ENCODE peak calls at places on chromosomes 7 and 10, in five cellular contexts. W is NCI-H446 treated with DMSO at 0.1 percent for 48 hours, X is non-pigmented ciliary epithelial cell, O is endothelial cell, J is Caco-2. S is an unnamed sample.

GRCh38 chr10:28981007-28981406 is 303.7 kb downstream of the BAMBI start:
- DNase-seq in O (no peak), W (no peak), X (no peak), J (no peak), S (peak; percentile 2)

GRCh38 chr7:132275811-132276210 is 300.5 kb downstream of the PLXNA4 start:
- DNase-seq in O (no peak), W (no peak), J (no peak), X (no peak), S (no peak)

GRCh38 chr7:40873248-40873647 is 738.4 kb downstream of the SUGCT start:
- DNase-seq in X (no peak), J (no peak), O (no peak), W (no peak), S (no peak)

GRCh38 chr7:94382746-94383145 is 11.9 kb upstream of the COL1A2 start:
- DNase-seq in W (no peak), J (no peak), O (no peak), X (no peak), S (no peak)

GRCh38 chr10:84076540-84077195 is 62.6 kb upstream of the GHITM start:
- DNase-seq in W (no peak), X (no peak), O (peak; percentile 12), J (no peak), S (peak; percentile 63)

GRCh38 chr7:26348987-26349809 is 57.5 kb downstream of the SNX10 start:
- DNase-seq in W (peak; percentile 61), J (no peak), O (no peak), X (no peak), S (no peak)

GRCh38 chr7:128081351-128081750 is 50.1 kb upstream of the LRRC4 start:
- DNase-seq in X (no peak), W (no peak), O (no peak), J (no peak), S (no peak)

GRCh38 chr7:107708956-107709355 is 35.0 kb upstream of the CBLL1 start:
- DNase-seq in J (no peak), W (no peak), X (no peak), O (no peak), S (no peak)

GRCh38 chr7:875476-876076 is 778 bp upstream of the GET4 start:
- DNase-seq in X (no peak), O (no peak), W (no peak), J (no peak), S (no peak)

GRCh38 chr7:124429923-124430322 is 335.7 kb downstream of the GPR37 start:
- DNase-seq in J (no peak), O (no peak), X (no peak), W (no peak), S (no peak)

GRCh38 chr10:12839349-12839927 is 162.1 kb downstream of the CCDC3 start:
- DNase-seq in O (no peak), J (no peak), W (no peak), X (no peak), S (no peak)

GRCh38 chr10:70956029-70956759 is 67.8 kb upstream of the PCBD1 start:
- DNase-seq in W (no peak), J (peak; percentile 72), X (no peak), O (peak; percentile 37), S (peak; percentile 2)

GRCh38 chr7:904847-905246 is 28.5 kb downstream of the GET4 start:
- DNase-seq in X (no peak), W (no peak), J (no peak), O (no peak), S (no peak)

GRCh38 chr10:84452006-84452405 is 123.6 kb downstream of the CCSER2 start:
- DNase-seq in O (no peak), X (no peak), J (no peak), W (no peak), S (no peak)

GRCh38 chr10:91712315-91712714 is 79.4 kb upstream of the PPP1R3C start:
- DNase-seq in X (no peak), O (no peak), W (no peak), J (no peak), S (peak; percentile 3)

GRCh38 chr10:118332247-118332646 is 9.9 kb downstream of the FAM204A start:
- DNase-seq in J (no peak), W (no peak), X (no peak), O (no peak), S (peak; percentile 9)

GRCh38 chr10:87750001-87750651 is 67.9 kb downstream of the ATAD1 start:
- DNase-seq in J (no peak), X (no peak), O (no peak), W (no peak), S (no peak)

GRCh38 chr10:98433881-98434732 is 12.6 kb downstream of the HPS1 start:
- DNase-seq in W (no peak), X (peak; percentile 48), O (no peak), J (no peak), S (no peak)

GRCh38 chr7:23267357-23267756 is 20.8 kb downstream of the GPNMB start:
- DNase-seq in O (no peak), X (no peak), J (no peak), W (no peak), S (no peak)

GRCh38 chr10:119330342-119330741 is 123.0 kb downstream of the GRK5 start:
- DNase-seq in X (no peak), O (no peak), W (no peak), J (no peak), S (no peak)

GRCh38 chr7:47771990-47772360 is 176.3 kb downstream of the PKD1L1 start:
- DNase-seq in W (no peak), J (no peak), O (no peak), X (no peak), S (no peak)

GRCh38 chr7:47557317-47557985 is 24.5 kb downstream of the TNS3 start:
- DNase-seq in O (no peak), W (no peak), X (no peak), J (no peak), S (no peak)

GRCh38 chr10:13271552-13272163 is 28.2 kb downstream of the PHYH start:
- DNase-seq in W (no peak), O (peak; percentile 53), J (peak; percentile 61), X (no peak), S (peak; percentile 86)

GRCh38 chr7:126776506-126776905 is 476.2 kb downstream of the GRM8 start:
- DNase-seq in X (no peak), O (no peak), W (no peak), J (no peak), S (no peak)

GRCh38 chr10:115941247-115941840 is 331.7 kb downstream of the GFRA1 start:
- DNase-seq in X (no peak), J (no peak), O (no peak), W (no peak), S (no peak)

GRCh38 chr10:13681963-13682362 is 95.2 kb downstream of the PRPF18 start:
- DNase-seq in J (no peak), X (no peak), W (no peak), O (no peak), S (no peak)

S was measured in NAMALWA.